ENCODE peak calls at places on chromosomes 5 and 9, in seven cellular contexts. One of them, this sample, is unnamed.

GRCh38 chr9:19087601-19088000 is 15.1 kb downstream of the HAUS6 start:
- DNase-seq in EL: peak
- DNase-seq in stimulated activated naive CD8-positive, alpha-beta T cell treated with anti-CD3 and anti-CD28 coated beads, Interleukin-15, amount 100 ng/mL, for 72 hours: no peak
- DNase-seq in anterior cingulate cortex: no peak
- DNase-seq in neural crest cell: no peak
- DNase-seq in amniotic stem cell: no peak
- DNase-seq in hypothalamus: no peak
- DNase-seq in this sample: no peak

GRCh38 chr5:53151713-53152458 is 42.3 kb upstream of the MOCS2 start:
- DNase-seq in EL: peak
- DNase-seq in stimulated activated naive CD8-positive, alpha-beta T cell treated with anti-CD3 and anti-CD28 coated beads, Interleukin-15, amount 100 ng/mL, for 72 hours: no peak
- DNase-seq in anterior cingulate cortex: no peak
- DNase-seq in neural crest cell: no peak
- DNase-seq in amniotic stem cell: no peak
- DNase-seq in hypothalamus: no peak
- DNase-seq in this sample: no peak

GRCh38 chr5:6904822-6905221 is 191.6 kb downstream of the TENT4A start:
- DNase-seq in EL: no peak
- DNase-seq in stimulated activated naive CD8-positive, alpha-beta T cell treated with anti-CD3 and anti-CD28 coated beads, Interleukin-15, amount 100 ng/mL, for 72 hours: no peak
- DNase-seq in anterior cingulate cortex: no peak
- DNase-seq in neural crest cell: no peak
- DNase-seq in amniotic stem cell: no peak
- DNase-seq in hypothalamus: no peak
- DNase-seq in this sample: peak

GRCh38 chr5:140870221-140871201 is 1.8 kb downstream of the PCDHA11 start:
- DNase-seq in EL: no peak
- DNase-seq in stimulated activated naive CD8-positive, alpha-beta T cell treated with anti-CD3 and anti-CD28 coated beads, Interleukin-15, amount 100 ng/mL, for 72 hours: no peak
- DNase-seq in anterior cingulate cortex: no peak
- DNase-seq in neural crest cell: no peak
- DNase-seq in amniotic stem cell: no peak
- DNase-seq in hypothalamus: no peak
- DNase-seq in this sample: no peak

GRCh38 chr9:136409557-136410455 is 608 bp downstream of the ENTR1 start:
- DNase-seq in EL: peak
- DNase-seq in stimulated activated naive CD8-positive, alpha-beta T cell treated with anti-CD3 and anti-CD28 coated beads, Interleukin-15, amount 100 ng/mL, for 72 hours: peak
- DNase-seq in anterior cingulate cortex: no peak
- DNase-seq in neural crest cell: no peak
- DNase-seq in amniotic stem cell: no peak
- DNase-seq in hypothalamus: no peak
- DNase-seq in this sample: no peak

GRCh38 chr5:74766348-74766886 is 500 bp downstream of the GFM2 start:
- DNase-seq in EL: peak
- DNase-seq in stimulated activated naive CD8-positive, alpha-beta T cell treated with anti-CD3 and anti-CD28 coated beads, Interleukin-15, amount 100 ng/mL, for 72 hours: peak
- DNase-seq in anterior cingulate cortex: no peak
- DNase-seq in neural crest cell: no peak
- DNase-seq in amniotic stem cell: peak
- DNase-seq in hypothalamus: no peak
- DNase-seq in this sample: peak

GRCh38 chr9:136526625-136527066 is 19.2 kb downstream of the NOTCH1 start:
- DNase-seq in EL: no peak
- DNase-seq in stimulated activated naive CD8-positive, alpha-beta T cell treated with anti-CD3 and anti-CD28 coated beads, Interleukin-15, amount 100 ng/mL, for 72 hours: no peak
- DNase-seq in anterior cingulate cortex: peak
- DNase-seq in neural crest cell: no peak
- DNase-seq in amniotic stem cell: no peak
- DNase-seq in hypothalamus: peak
- DNase-seq in this sample: peak

GRCh38 chr9:97543568-97543967 is 42.1 kb downstream of the TMOD1 start:
- DNase-seq in EL: no peak
- DNase-seq in stimulated activated naive CD8-positive, alpha-beta T cell treated with anti-CD3 and anti-CD28 coated beads, Interleukin-15, amount 100 ng/mL, for 72 hours: no peak
- DNase-seq in anterior cingulate cortex: no peak
- DNase-seq in neural crest cell: no peak
- DNase-seq in amniotic stem cell: no peak
- DNase-seq in hypothalamus: no peak
- DNase-seq in this sample: no peak

GRCh38 chr5:10789021-10789420 is 28.0 kb upstream of the DAP start:
- DNase-seq in EL: peak
- DNase-seq in stimulated activated naive CD8-positive, alpha-beta T cell treated with anti-CD3 and anti-CD28 coated beads, Interleukin-15, amount 100 ng/mL, for 72 hours: no peak
- DNase-seq in anterior cingulate cortex: no peak
- DNase-seq in neural crest cell: no peak
- DNase-seq in amniotic stem cell: peak
- DNase-seq in hypothalamus: no peak
- DNase-seq in this sample: no peak

GRCh38 chr5:149617760-149618306 is 36.5 kb downstream of the ARHGEF37 start:
- DNase-seq in EL: no peak
- DNase-seq in stimulated activated naive CD8-positive, alpha-beta T cell treated with anti-CD3 and anti-CD28 coated beads, Interleukin-15, amount 100 ng/mL, for 72 hours: no peak
- DNase-seq in anterior cingulate cortex: no peak
- DNase-seq in neural crest cell: no peak
- DNase-seq in amniotic stem cell: no peak
- DNase-seq in hypothalamus: no peak
- DNase-seq in this sample: no peak

GRCh38 chr5:154782326-154782725 is 27.1 kb downstream of the LARP1 start:
- DNase-seq in EL: no peak
- DNase-seq in stimulated activated naive CD8-positive, alpha-beta T cell treated with anti-CD3 and anti-CD28 coated beads, Interleukin-15, amount 100 ng/mL, for 72 hours: no peak
- DNase-seq in anterior cingulate cortex: no peak
- DNase-seq in neural crest cell: no peak
- DNase-seq in amniotic stem cell: no peak
- DNase-seq in hypothalamus: no peak
- DNase-seq in this sample: no peak

GRCh38 chr5:14776640-14777039 is 94.9 kb downstream of the ANKH start:
- DNase-seq in EL: no peak
- DNase-seq in stimulated activated naive CD8-positive, alpha-beta T cell treated with anti-CD3 and anti-CD28 coated beads, Interleukin-15, amount 100 ng/mL, for 72 hours: no peak
- DNase-seq in anterior cingulate cortex: no peak
- DNase-seq in neural crest cell: no peak
- DNase-seq in amniotic stem cell: no peak
- DNase-seq in hypothalamus: no peak
- DNase-seq in this sample: no peak

GRCh38 chr9:97807681-97808080 is 45.3 kb upstream of the FOXE1 start:
- DNase-seq in EL: peak
- DNase-seq in stimulated activated naive CD8-positive, alpha-beta T cell treated with anti-CD3 and anti-CD28 coated beads, Interleukin-15, amount 100 ng/mL, for 72 hours: no peak
- DNase-seq in anterior cingulate cortex: no peak
- DNase-seq in neural crest cell: no peak
- DNase-seq in amniotic stem cell: no peak
- DNase-seq in hypothalamus: no peak
- DNase-seq in this sample: no peak

GRCh38 chr9:2726620-2727335 is 9.5 kb downstream of the KCNV2 start:
- DNase-seq in EL: peak
- DNase-seq in stimulated activated naive CD8-positive, alpha-beta T cell treated with anti-CD3 and anti-CD28 coated beads, Interleukin-15, amount 100 ng/mL, for 72 hours: no peak
- DNase-seq in anterior cingulate cortex: no peak
- DNase-seq in neural crest cell: no peak
- DNase-seq in amniotic stem cell: no peak
- DNase-seq in hypothalamus: no peak
- DNase-seq in this sample: no peak

GRCh38 chr5:138536665-138537315 is 6.2 kb downstream of the ETF1 start:
- DNase-seq in EL: no peak
- DNase-seq in stimulated activated naive CD8-positive, alpha-beta T cell treated with anti-CD3 and anti-CD28 coated beads, Interleukin-15, amount 100 ng/mL, for 72 hours: no peak
- DNase-seq in anterior cingulate cortex: no peak
- DNase-seq in neural crest cell: no peak
- DNase-seq in amniotic stem cell: no peak
- DNase-seq in hypothalamus: no peak
- DNase-seq in this sample: no peak

GRCh38 chr5:14545890-14546289 is 35.7 kb upstream of the OTULINL start:
- DNase-seq in EL: no peak
- DNase-seq in stimulated activated naive CD8-positive, alpha-beta T cell treated with anti-CD3 and anti-CD28 coated beads, Interleukin-15, amount 100 ng/mL, for 72 hours: no peak
- DNase-seq in anterior cingulate cortex: no peak
- DNase-seq in neural crest cell: no peak
- DNase-seq in amniotic stem cell: no peak
- DNase-seq in hypothalamus: no peak
- DNase-seq in this sample: no peak

GRCh38 chr5:74212336-74212735 is 428.2 kb downstream of the ENC1 start:
- DNase-seq in EL: peak
- DNase-seq in stimulated activated naive CD8-positive, alpha-beta T cell treated with anti-CD3 and anti-CD28 coated beads, Interleukin-15, amount 100 ng/mL, for 72 hours: no peak
- DNase-seq in anterior cingulate cortex: no peak
- DNase-seq in neural crest cell: no peak
- DNase-seq in amniotic stem cell: no peak
- DNase-seq in hypothalamus: no peak
- DNase-seq in this sample: peak

This sample was measured in NCI-H526.